ENCODE peak calls at places on chromosomes 7 and 10, in five cellular contexts. L is GM23338, X is Panc1, O is WERI-Rb-1, F is adrenal gland. D is an unnamed sample. For H3K36me3, the result is how much of the 10 kb centered on the place peaks cover.

GRCh38 chr10:95290446-95290800 is 380 bp downstream of the PDLIM1 start:
- DNase-seq in L (peak), X (no peak), O (no peak), F (no peak), D (no peak)

GRCh38 chr7:55158541-55158940 is 139.7 kb downstream of the EGFR start:
- DNase-seq in L (no peak), X (no peak), O (no peak), F (no peak), D (peak)

GRCh38 chr7:100493476-100494264 is 9.9 kb downstream of the NYAP1 start:
- DNase-seq in L (peak), X (no peak), O (peak), F (no peak), D (no peak)

GRCh38 chr7:38932509-38933168 is 23.6 kb upstream of the VPS41 start:
- DNase-seq in L (peak), X (peak), O (peak), F (peak), D (peak)

GRCh38 chr7:106514887-106515286 is 146.1 kb downstream of the CCDC71L start:
- DNase-seq in L (no peak), X (no peak), O (no peak), F (no peak), D (no peak)

GRCh38 chr10:124063736-124064135 is 29.7 kb downstream of the CHST15 start:
- DNase-seq in L (no peak), X (peak), O (no peak), F (peak), D (no peak)

GRCh38 chr10:35259769-35260397 is 76.4 kb upstream of the CCNY start:
- DNase-seq in L (no peak), X (peak), O (no peak), F (no peak), D (peak)

GRCh38 chr10:17527530-17528146 is 73.2 kb upstream of the ST8SIA6 start:
- DNase-seq in L (peak), X (peak), O (no peak), F (no peak), D (no peak)

GRCh38 chr7:5633161-5634106 is 148.0 kb downstream of the RNF216 start:
- DNase-seq in L (peak), X (no peak), O (no peak), F (no peak), D (no peak)

GRCh38 chr7:28020302-28020940 is 160.2 kb downstream of the JAZF1 start:
- DNase-seq in L (peak), X (peak), O (peak), F (peak), D (peak)

GRCh38 chr10:51425431-51425830 is 274.0 kb downstream of the CSTF2T start:
- DNase-seq in L (no peak), X (no peak), O (no peak), F (no peak), D (no peak)

GRCh38 chr10:48496105-48496830 is 108.6 kb downstream of the ARHGAP22 start:
- DNase-seq in L (no peak), X (no peak), O (no peak), F (no peak), D (no peak)

GRCh38 chr10:3465406-3465891 is 292.9 kb upstream of the PITRM1 start:
- DNase-seq in L (no peak), X (no peak), O (no peak), F (no peak), D (no peak)

GRCh38 chr10:117740696-117741222 is 198.2 kb downstream of the EMX2 start:
- DNase-seq in L (peak), X (no peak), O (peak), F (no peak), D (no peak)

GRCh38 chr7:74572301-74573090 is 85.0 kb upstream of the GTF2I start:
- DNase-seq in L (no peak), X (no peak), O (no peak), F (no peak), D (no peak)

GRCh38 chr7:136303162-136303561 is 326.0 kb upstream of the MTPN start:
- DNase-seq in L (no peak), X (no peak), O (no peak), F (no peak), D (no peak)

GRCh38 chr10:51468424-51468823 is 231.0 kb downstream of the CSTF2T start:
- DNase-seq in L (no peak), X (no peak), O (no peak), F (no peak), D (no peak)

GRCh38 chr7:158728911-158729645 is 24.5 kb upstream of the NCAPG2 start:
- DNase-seq in L (no peak), X (no peak), O (no peak), F (no peak), D (no peak)

GRCh38 chr7:77396894-77397547 is 19.1 kb downstream of the GSAP start:
- DNase-seq in L (no peak), X (no peak), O (no peak), F (no peak), D (no peak)

GRCh38 chr7:68613405-68613804 is 984.9 kb upstream of the AUTS2 start:
- DNase-seq in L (no peak), X (no peak), O (peak), F (no peak), D (no peak)

GRCh38 chr10:110074986-110075664 is 67.3 kb downstream of the ADD3 start:
- DNase-seq in L (no peak), X (no peak), O (no peak), F (no peak), D (peak)

GRCh38 chr10:74967850-74968620 is 141.6 kb downstream of the KAT6B start:
- DNase-seq in L (peak), X (no peak), O (no peak), F (no peak), D (no peak)

GRCh38 chr10:86292462-86293322 is 73.9 kb downstream of the GRID1 start:
- DNase-seq in L (no peak), X (no peak), O (peak), F (no peak), D (no peak)

GRCh38 chr7:44307905-44308740 is 17.3 kb downstream of the CAMK2B start:
- DNase-seq in L (no peak), X (no peak), O (no peak), F (no peak), D (no peak)

GRCh38 chr10:131584286-131584685 is 272.8 kb upstream of the TCERG1L start:
- DNase-seq in L (no peak), X (no peak), O (no peak), F (no peak), D (no peak)

GRCh38 chr7:36862685-36863375 is 138.5 kb upstream of the AOAH start:
- DNase-seq in L (no peak), X (no peak), O (no peak), F (no peak), D (no peak)

GRCh38 chr10:127880557-127880956 is 12.2 kb downstream of the CLRN3 start:
- DNase-seq in L (no peak), X (no peak), O (no peak), F (peak), D (no peak)

GRCh38 chr10:50917486-50917885 is 32.1 kb upstream of the A1CF start:
- DNase-seq in L (no peak), X (no peak), O (no peak), F (no peak), D (no peak)

GRCh38 chr10:23095404-23095965 is at the start of gene MSRB2:
- DNase-seq in L (peak), X (peak), O (peak), F (peak), D (peak)

GRCh38 chr7:102104245-102104644 is 182.4 kb upstream of the SH2B2 start:
- DNase-seq in L (no peak), X (no peak), O (no peak), F (no peak), D (no peak)
- H3K36me3 ChIP-seq in L (under half), X (under half), O (under half), F (under half), D (under half)

DNA sequence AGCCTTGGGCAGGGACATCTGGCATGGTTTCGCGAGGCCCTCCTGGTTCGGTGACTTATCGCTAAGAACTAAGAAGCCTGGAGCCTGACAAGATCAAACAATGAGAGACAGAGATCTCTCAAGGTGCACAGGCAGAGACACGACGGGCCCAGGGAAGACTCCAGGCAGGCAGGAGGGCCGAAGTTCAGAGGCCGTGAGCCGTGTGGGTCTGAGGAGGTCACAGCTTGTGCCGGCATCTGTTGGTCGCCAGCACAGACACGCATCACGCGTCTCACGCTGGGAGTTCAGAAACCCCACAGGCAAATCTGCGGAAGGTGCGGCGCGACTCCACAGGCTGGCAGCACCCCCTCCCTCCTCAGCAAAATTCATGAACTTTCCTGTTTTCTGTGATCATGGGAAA is 314.0 kb downstream of the DNAJB6 start:
- DNase-seq in L (no peak), X (no peak), O (no peak), F (no peak), D (no peak)
- H3K36me3 ChIP-seq in L (under half), X (under half), O (under half), F (under half), D (under half)

GRCh38 chr7:66152538-66153191 is 38.0 kb downstream of the CRCP start:
- DNase-seq in L (peak), X (no peak), O (no peak), F (no peak), D (no peak)
- H3K36me3 ChIP-seq in L (under half), X (under half), O (half or more), F (under half), D (under half)

DNA sequence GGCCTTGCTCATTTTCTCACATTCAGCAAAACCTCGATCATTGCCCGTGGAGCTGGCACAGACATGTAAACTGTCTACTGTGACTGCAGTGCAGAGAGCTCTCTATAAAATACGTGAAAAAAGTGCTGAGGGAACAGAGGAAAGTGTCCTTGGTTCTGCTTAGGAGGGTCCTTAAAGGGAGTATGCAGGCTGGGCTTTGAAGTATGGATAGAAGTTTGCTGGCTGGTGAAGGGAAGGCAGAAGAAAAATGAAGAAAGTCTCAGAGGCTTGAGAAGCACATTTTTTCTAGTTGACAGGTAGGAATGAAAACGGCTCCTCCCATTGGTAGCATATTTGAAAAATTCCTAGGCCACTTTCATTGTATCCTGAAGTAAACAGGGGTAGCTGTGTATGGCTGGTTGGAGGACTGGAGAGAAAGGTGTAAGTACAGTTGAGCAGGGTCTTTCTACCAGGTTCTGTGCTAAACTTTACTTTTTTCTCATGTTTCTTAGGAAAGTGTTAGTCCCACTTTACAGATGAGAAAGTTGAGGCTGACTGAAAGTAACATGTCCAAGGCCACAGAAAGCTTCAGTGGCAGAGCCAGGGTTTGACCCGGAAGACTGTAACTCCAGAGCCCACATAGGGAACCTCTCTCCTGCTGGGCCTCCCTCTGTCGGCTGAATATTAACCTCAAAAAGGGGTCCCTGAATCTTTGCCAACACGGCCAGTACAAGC is 63.0 kb upstream of the PPIF start:
- DNase-seq in L (no peak), X (no peak), O (no peak), F (no peak), D (no peak)
- H3K36me3 ChIP-seq in L (under half), X (under half), O (half or more), F (under half), D (under half)

GRCh38 chr10:103447187-103447586 is 5.0 kb downstream of the CALHM2 start:
- DNase-seq in L (no peak), X (no peak), O (no peak), F (no peak), D (no peak)
- H3K36me3 ChIP-seq in L (under half), X (under half), O (half or more), F (half or more), D (under half)

DNA sequence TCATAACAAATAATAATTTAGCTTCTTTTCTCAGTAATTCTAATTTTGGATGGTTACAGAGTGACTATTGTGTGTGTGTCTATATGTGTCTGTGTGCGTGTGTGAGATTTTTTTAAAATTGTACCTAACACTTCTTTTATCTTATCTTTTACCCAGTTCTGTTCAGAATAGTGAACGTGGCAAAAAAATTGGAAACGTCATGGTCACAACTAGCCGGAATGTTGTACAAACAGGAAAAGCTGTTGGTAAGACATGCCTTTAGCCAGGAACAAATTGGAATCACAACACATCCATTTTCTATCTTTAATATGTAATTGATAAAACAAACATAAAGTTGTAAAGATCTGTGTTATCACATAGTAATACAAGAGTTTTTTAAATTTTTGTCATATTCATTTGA is 85.4 kb downstream of the AVL9 start:
- DNase-seq in L (no peak), X (no peak), O (no peak), F (no peak), D (no peak)
- H3K36me3 ChIP-seq in L (under half), X (half or more), O (half or more), F (half or more), D (under half)

GRCh38 chr10:28561531-28561930 is 28.6 kb downstream of the WAC start:
- DNase-seq in L (peak), X (no peak), O (no peak), F (no peak), D (no peak)
- H3K36me3 ChIP-seq in L (under half), X (under half), O (under half), F (under half), D (under half)

DNA sequence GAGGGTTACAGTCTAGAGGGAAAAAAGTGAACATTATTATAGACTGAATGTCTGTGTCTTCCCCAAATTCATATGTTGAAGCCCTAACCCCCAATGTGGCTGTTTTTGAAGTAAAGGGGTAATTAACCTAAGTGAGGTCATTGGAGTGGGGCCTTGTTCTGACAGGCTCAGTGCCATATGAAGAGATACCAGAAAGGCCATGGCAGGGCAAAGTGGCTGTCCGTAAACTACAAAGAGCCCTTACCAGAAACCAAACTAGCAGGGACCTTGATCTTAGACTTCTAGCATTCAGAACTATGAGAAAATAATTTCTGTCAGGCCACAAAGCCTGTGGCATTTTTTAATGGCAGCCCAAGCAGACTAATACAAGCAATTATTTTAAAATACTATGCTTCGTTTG is 8.7 kb downstream of the TMEM209 start:
- DNase-seq in L (no peak), X (no peak), O (no peak), F (peak), D (no peak)
- H3K36me3 ChIP-seq in L (under half), X (under half), O (under half), F (under half), D (under half)

GRCh38 chr10:12735843-12736462 is 265.6 kb downstream of the CCDC3 start:
- DNase-seq in L (no peak), X (no peak), O (no peak), F (no peak), D (no peak)

GRCh38 chr10:12742776-12743175 is 258.7 kb downstream of the CCDC3 start:
- DNase-seq in L (no peak), X (no peak), O (no peak), F (no peak), D (no peak)

DNA sequence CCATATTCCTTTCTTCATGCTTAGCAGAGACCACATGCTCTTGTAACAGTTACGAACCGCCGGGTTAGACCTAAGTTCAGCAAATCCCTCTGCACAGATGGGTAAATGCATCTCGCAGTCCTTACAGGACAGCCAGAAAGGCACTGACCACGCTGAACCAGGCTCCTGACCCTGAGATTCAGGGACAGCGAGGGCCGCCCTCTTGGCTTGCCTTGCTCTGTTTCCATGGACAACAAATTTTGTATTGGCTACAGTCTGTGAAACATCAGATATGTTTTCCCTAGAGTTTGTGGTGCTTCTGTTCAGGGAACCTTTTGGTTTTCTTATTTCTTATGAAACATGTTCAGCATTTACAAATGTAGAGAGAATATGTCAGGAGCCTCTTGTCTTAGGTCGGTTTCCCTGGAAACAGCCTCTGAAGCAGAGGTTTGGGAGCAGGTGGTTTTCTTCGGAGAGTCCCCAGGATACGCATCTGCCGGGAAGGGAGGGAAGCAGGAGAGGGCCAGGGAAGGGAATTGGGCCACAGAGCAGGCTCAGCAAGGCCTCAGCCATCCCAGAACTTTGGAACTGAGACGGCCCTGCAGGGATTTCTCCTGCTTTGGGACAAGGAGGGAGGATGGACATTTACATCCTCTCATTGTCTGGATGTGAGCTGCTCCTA is 260.1 kb downstream of the CCDC3 start:
- DNase-seq in L (no peak), X (no peak), O (no peak), F (no peak), D (no peak)
- H3K36me3 ChIP-seq in L (under half), X (under half), O (under half), F (under half), D (under half)

D was measured in kidney epithelial cell.